ENCODE peak calls at places on chromosomes 13 and 19, in six cellular contexts. K, W, R, Q, J and V are unnamed samples.

GRCh38 chr19:13723206-13723605 is 41.1 kb upstream of the MRI1 start:
- DNase-seq in K (no peak), R (no peak), Q (no peak), J (no peak), W (no peak), V (no peak)

GRCh38 chr19:29942404-29943261 is 594 bp downstream of the URI1 start:
- DNase-seq in K (peak), W (no peak), J (peak), R (peak), Q (peak), V (peak)

GRCh38 chr13:46087481-46087880 is 17.4 kb downstream of the CPB2 start:
- DNase-seq in Q (no peak), R (no peak), K (no peak), W (no peak), J (no peak), V (no peak)

GRCh38 chr19:38101723-38102122 is 122.3 kb downstream of the DPF1 start:
- DNase-seq in W (no peak), K (no peak), R (no peak), J (no peak), Q (no peak), V (no peak)

GRCh38 chr19:45488708-45489107 is 8.1 kb downstream of the RTN2 start:
- DNase-seq in Q (no peak), R (no peak), W (no peak), K (no peak), J (no peak), V (no peak)

GRCh38 chr19:18057557-18057956 is 29.2 kb downstream of the IL12RB1 start:
- DNase-seq in K (no peak), Q (no peak), J (no peak), R (no peak), W (no peak), V (no peak)

GRCh38 chr13:25406377-25406776 is 34.6 kb downstream of the ATP8A2 start:
- DNase-seq in Q (peak), R (no peak), J (no peak), K (peak), W (no peak), V (no peak)

GRCh38 chr19:31938675-31939074 is 406.7 kb upstream of the ZNF507 start:
- DNase-seq in K (no peak), R (no peak), W (no peak), J (no peak), Q (no peak), V (peak)

GRCh38 chr13:109156181-109156935 is 526.9 kb downstream of the MYO16 start:
- DNase-seq in J (no peak), Q (no peak), R (no peak), K (no peak), W (no peak), V (no peak)

GRCh38 chr19:15118248-15118647 is 11.0 kb downstream of the SYDE1 start:
- DNase-seq in Q (no peak), K (no peak), J (no peak), W (no peak), R (no peak), V (no peak)

GRCh38 chr19:49595819-49596404 is 4.9 kb downstream of the PRR12 start:
- DNase-seq in Q (no peak), R (no peak), W (no peak), K (no peak), J (no peak), V (no peak)

GRCh38 chr13:48006396-48006795 is 5.3 kb upstream of the SUCLA2 start:
- DNase-seq in K (no peak), R (no peak), Q (no peak), J (no peak), W (no peak), V (no peak)

GRCh38 chr13:109509154-109509905 is 277.1 kb downstream of the IRS2 start:
- DNase-seq in K (no peak), J (no peak), Q (no peak), W (no peak), R (no peak), V (no peak)

GRCh38 chr19:4139614-4140236 is 13.7 kb upstream of the CREB3L3 start:
- DNase-seq in J (peak), W (peak), Q (peak), R (peak), K (peak), V (peak)

GRCh38 chr19:46970815-46971214 is 48.8 kb upstream of the NPAS1 start:
- DNase-seq in Q (no peak), J (no peak), R (no peak), W (no peak), K (no peak), V (no peak)

GRCh38 chr13:46082324-46082723 is 22.5 kb downstream of the CPB2 start:
- DNase-seq in J (no peak), Q (no peak), W (no peak), K (no peak), R (no peak), V (no peak)

GRCh38 chr13:114212096-114212495 is 22.6 kb upstream of the CDC16 start:
- DNase-seq in Q (no peak), K (no peak), J (no peak), R (no peak), W (no peak), V (no peak)

GRCh38 chr19:39919976-39920375 is 14.5 kb downstream of the FCGBP start:
- DNase-seq in K (no peak), R (no peak), Q (no peak), W (no peak), J (no peak), V (no peak)

GRCh38 chr19:273393-273792 is 17.8 kb downstream of the PLPP2 start:
- DNase-seq in Q (no peak), W (no peak), K (no peak), J (no peak), R (no peak), V (no peak)

GRCh38 chr13:110108348-110109139 is 198.4 kb downstream of the COL4A1 start:
- DNase-seq in K (no peak), J (peak), Q (peak), W (no peak), R (no peak), V (peak)

GRCh38 chr19:27752530-27753184 is 1460.3 kb downstream of the UQCRFS1 start:
- DNase-seq in J (no peak), W (no peak), Q (no peak), R (no peak), K (no peak), V (no peak)

GRCh38 chr13:35144496-35144895 is 202.4 kb downstream of the NBEA start:
- DNase-seq in R (no peak), Q (no peak), J (no peak), K (no peak), W (no peak), V (no peak)

GRCh38 chr13:114067886-114068722 is 64.3 kb downstream of the RASA3 start:
- DNase-seq in W (no peak), R (no peak), Q (no peak), K (no peak), J (no peak), V (no peak)

GRCh38 chr19:49161987-49162386 is 4.4 kb downstream of the TRPM4 start:
- DNase-seq in K (no peak), R (no peak), W (no peak), Q (no peak), J (no peak), V (no peak)

GRCh38 chr13:80160110-80160509 is 180.8 kb downstream of the SPRY2 start:
- DNase-seq in J (no peak), R (no peak), Q (no peak), W (no peak), K (no peak), V (no peak)

GRCh38 chr19:50779504-50780457 is 9.5 kb downstream of the GPR32 start:
- DNase-seq in K (no peak), W (no peak), Q (no peak), J (no peak), R (no peak), V (no peak)

GRCh38 chr13:26482451-26483197 is 74.9 kb upstream of the WASF3 start:
- DNase-seq in W (peak), J (peak), R (peak), K (peak), Q (peak), V (peak)

GRCh38 chr13:30019648-30020626 is 169.5 kb upstream of the UBL3 start:
- DNase-seq in W (no peak), R (no peak), Q (no peak), J (no peak), K (no peak), V (no peak)

GRCh38 chr19:45598267-45599011 is 3.6 kb downstream of the GPR4 start:
- DNase-seq in J (peak), Q (no peak), R (no peak), K (no peak), W (no peak), V (no peak)

GRCh38 chr19:16373539-16373938 is 48.9 kb downstream of the KLF2 start:
- DNase-seq in Q (peak), W (no peak), J (no peak), K (no peak), R (no peak), V (no peak)

GRCh38 chr13:108269601-108270328 is at the start of gene TNFSF13B:
- DNase-seq in W (peak), J (peak), K (peak), Q (peak), R (peak), V (peak)

DNA sequence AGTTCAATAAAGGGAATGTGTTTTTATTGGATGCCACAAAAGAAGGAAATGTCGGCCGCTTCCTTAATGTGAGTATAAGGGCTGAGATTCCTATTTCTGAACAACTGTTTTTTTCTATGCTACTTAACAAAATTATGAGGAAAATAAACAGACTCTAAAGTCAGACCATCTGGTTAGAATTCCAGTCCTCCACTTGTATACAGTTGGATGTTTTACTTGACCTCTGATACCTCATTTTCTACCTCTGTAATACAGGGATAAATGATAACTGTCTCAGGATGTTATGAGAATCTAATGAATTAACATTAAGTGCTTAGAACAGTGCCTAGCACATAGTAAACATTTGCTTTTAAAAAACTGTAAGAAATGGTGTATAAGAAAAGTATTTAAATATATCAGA is 7.2 kb upstream of the PHF11 start:
- DNase-seq in J (no peak), R (no peak), Q (no peak), K (no peak), W (no peak), V (no peak)
- TF ChIP-seq GABPA in J (no peak), R (no peak), Q (no peak), K (no peak), W (no peak), V (no peak)

GRCh38 chr13:20877902-20878301 is 24.6 kb downstream of the XPO4 start:
- DNase-seq in R (no peak), W (no peak), J (no peak), K (no peak), Q (no peak), V (no peak)

GRCh38 chr13:20882206-20882605 is 20.3 kb downstream of the XPO4 start:
- DNase-seq in K (no peak), Q (no peak), J (no peak), W (no peak), R (peak), V (no peak)
- H3K4me3 ChIP-seq in K (no peak), Q (no peak), J (no peak), W (no peak), R (peak), V (no peak)

GRCh38 chr13:31322702-31323101 is 122.9 kb downstream of the B3GLCT start:
- DNase-seq in R (no peak), J (no peak), K (no peak), W (no peak), Q (no peak), V (no peak)
- TF ChIP-seq GABPA in R (no peak), J (no peak), K (no peak), W (no peak), Q (no peak), V (no peak)

GRCh38 chr13:77479326-77479725 is 56.2 kb upstream of the SCEL start:
- DNase-seq in K (no peak), W (no peak), Q (no peak), J (no peak), R (no peak), V (no peak)
- H3K4me3 ChIP-seq in K (no peak), W (no peak), Q (no peak), J (no peak), R (no peak), V (no peak)

GRCh38 chr19:1746401-1747284 is 6.7 kb upstream of the ONECUT3 start:
- DNase-seq in Q (no peak), K (no peak), R (peak), J (no peak), W (no peak), V (no peak)
- TF ChIP-seq GABPA in Q (no peak), K (no peak), R (no peak), J (no peak), W (no peak), V (no peak)